ENCODE peak calls at places on chromosome X, in five cellular contexts. U is suprapubic skin, B is GM12878, L is A549, O is IMR-90. C is an unnamed sample.

GRCh38 chrX:77528034-77528433 is 80.8 kb downstream of the FGF16 start:
- DNase-seq in L (no peak), O (no peak), B (no peak), U (no peak), C (no peak)

GRCh38 chrX:69262036-69262905 is 97.0 kb upstream of the PJA1 start:
- DNase-seq in B (no peak), L (no peak), U (no peak), O (peak), C (no peak)

GRCh38 chrX:47749185-47749967 is 87.3 kb upstream of the ZNF81 start:
- DNase-seq in U (no peak), B (no peak), L (no peak), O (peak), C (no peak)

GRCh38 chrX:133335027-133335426 is 80.3 kb downstream of the GPC4 start:
- DNase-seq in U (no peak), B (no peak), L (peak), O (peak), C (peak)

GRCh38 chrX:68658530-68658929 is 11.1 kb downstream of the STARD8 start:
- DNase-seq in B (no peak), U (no peak), L (no peak), O (peak), C (no peak)

GRCh38 chrX:20189171-20189570 is 47.5 kb upstream of the EIF1AX start:
- DNase-seq in U (no peak), B (no peak), L (no peak), O (no peak), C (no peak)

GRCh38 chrX:84187501-84188319 is at the start of gene RPS6KA6:
- DNase-seq in B (no peak), O (peak), U (peak), L (peak), C (peak)

GRCh38 chrX:27186671-27187070 is 276.5 kb downstream of the PPP4R3C start:
- DNase-seq in B (peak), U (no peak), O (peak), L (peak), C (no peak)

GRCh38 chrX:4710618-4711433 is 997.4 kb upstream of the PRKX start:
- DNase-seq in B (peak), L (peak), U (no peak), O (no peak), C (no peak)

GRCh38 chrX:140815868-140816267 is 106.3 kb downstream of the LINC00632 start:
- DNase-seq in U (no peak), O (peak), B (no peak), L (no peak), C (no peak)

GRCh38 chrX:56968980-56969379 is 26.4 kb downstream of the SPIN3 start:
- DNase-seq in B (no peak), U (no peak), O (peak), L (no peak), C (no peak)

GRCh38 chrX:114162068-114162735 is 421.7 kb upstream of the HTR2C start:
- DNase-seq in O (no peak), B (no peak), L (peak), U (no peak), C (no peak)

GRCh38 chrX:44873415-44874270 is 655 bp downstream of the KDM6A start:
- DNase-seq in L (peak), B (no peak), O (peak), U (peak), C (peak)

GRCh38 chrX:64338296-64338695 is 57.0 kb downstream of the MTMR8 start:
- DNase-seq in U (no peak), L (no peak), O (no peak), B (no peak), C (no peak)

GRCh38 chrX:77167993-77168392 is 279.2 kb upstream of the FGF16 start:
- DNase-seq in B (no peak), U (no peak), O (no peak), L (no peak), C (no peak)

GRCh38 chrX:154749856-154750255 is 1.0 kb downstream of the GAB3 start:
- DNase-seq in L (no peak), B (no peak), U (no peak), O (no peak), C (no peak)

GRCh38 chrX:154748712-154749339 is 2.1 kb downstream of the GAB3 start:
- DNase-seq in L (peak), O (peak), B (no peak), U (no peak), C (no peak)

GRCh38 chrX:154751121-154751668 is 318 bp upstream of the GAB3 start:
- DNase-seq in O (no peak), L (no peak), U (no peak), B (no peak), C (no peak)

GRCh38 chrX:154750301-154751120 is at the start of gene GAB3:
- DNase-seq in O (peak), B (no peak), U (no peak), L (no peak), C (no peak)

DNA sequence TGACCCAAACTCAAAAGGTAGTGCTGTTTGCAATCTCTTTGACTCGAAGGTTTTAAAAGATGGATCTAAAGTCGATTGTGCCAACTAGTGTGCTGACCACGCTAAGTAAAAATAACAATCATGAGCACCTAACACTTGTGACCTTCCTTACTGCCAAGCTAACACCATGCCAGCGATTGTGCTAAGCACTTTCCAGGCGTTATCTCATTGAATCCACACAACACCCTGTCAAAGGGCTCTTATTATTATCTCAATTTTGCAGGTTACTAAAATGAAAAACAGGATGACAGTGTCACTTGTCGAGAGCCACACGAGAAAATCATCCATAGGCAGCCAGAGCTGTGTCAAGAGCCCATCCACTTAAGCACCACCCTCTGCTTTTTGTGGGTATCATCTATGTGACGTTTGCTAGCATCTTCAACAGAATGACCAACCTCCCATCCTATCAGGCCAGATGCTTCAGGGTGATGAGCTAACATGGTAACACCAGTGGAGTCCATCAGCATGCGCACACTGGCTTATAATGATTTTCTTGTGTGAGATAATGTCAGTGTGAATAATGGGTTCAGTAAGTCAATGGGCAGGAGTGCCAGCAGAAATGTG is 893 bp upstream of the GAB3 start:
- DNase-seq in B (no peak), L (no peak), O (no peak), U (no peak), C (no peak)
- H3K4me3 ChIP-seq in B (no peak), L (no peak), O (no peak), U (no peak), C (no peak)

GRCh38 chrX:40153335-40154221 is 55.8 kb upstream of the BCOR start:
- DNase-seq in O (no peak), B (no peak), U (no peak), L (peak), C (no peak)

GRCh38 chrX:40154229-40154852 is 56.6 kb upstream of the BCOR start:
- DNase-seq in B (no peak), L (peak), O (no peak), U (no peak), C (no peak)

GRCh38 chrX:40156472-40157227 is 58.9 kb upstream of the BCOR start:
- DNase-seq in L (no peak), B (no peak), O (no peak), U (no peak), C (no peak)

GRCh38 chrX:40155617-40156471 is 58.1 kb upstream of the BCOR start:
- DNase-seq in B (no peak), U (no peak), L (peak), O (no peak), C (no peak)

DNA sequence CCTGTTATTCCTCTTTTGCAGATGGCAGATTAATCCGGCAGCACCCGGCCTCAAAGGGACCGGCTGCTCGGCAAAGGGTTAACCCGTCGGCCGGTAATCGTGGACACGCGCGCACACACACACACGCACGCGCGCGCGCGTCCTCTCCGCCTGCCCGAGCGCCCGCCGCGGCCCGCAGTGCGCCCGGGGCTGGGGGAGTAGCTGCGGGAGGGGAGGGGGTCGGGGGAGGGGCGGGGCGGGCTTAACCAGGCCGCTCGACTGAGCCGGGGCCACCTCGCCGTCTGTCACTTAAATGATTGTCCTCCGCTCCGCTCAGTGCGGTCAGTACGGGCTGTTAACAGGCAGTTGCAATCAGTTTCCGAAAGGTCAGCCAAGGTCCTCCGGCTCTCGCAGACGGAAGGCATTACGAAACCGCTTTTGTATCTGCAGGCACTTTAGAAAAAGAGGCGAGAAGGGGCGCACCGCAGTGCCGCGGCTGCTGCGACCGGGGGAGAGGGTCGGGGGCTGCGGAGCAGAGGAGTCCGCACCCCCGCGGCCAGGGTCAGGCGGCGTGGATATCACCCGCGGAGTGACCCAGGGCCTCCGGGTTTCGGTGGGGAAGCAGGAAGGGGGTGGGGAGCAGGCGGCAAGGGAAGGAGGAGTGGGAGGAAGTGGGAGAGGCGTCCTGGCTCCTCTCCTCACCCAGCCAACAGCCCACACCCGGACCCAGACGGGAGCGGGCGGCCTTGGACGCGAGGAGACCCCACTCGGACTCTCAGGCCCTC is 57.3 kb upstream of the BCOR start:
- DNase-seq in L (peak), B (no peak), U (no peak), O (peak), C (no peak)
- TF ChIP-seq POLR2A in L (peak), B (no peak), U (no peak), O (no peak), C (no peak)

GRCh38 chrX:153725832-153726285 is 1.2 kb downstream of the ABCD1 start:
- DNase-seq in B (no peak), U (no peak), O (no peak), L (no peak), C (no peak)

GRCh38 chrX:153724252-153725038 is at the start of the genes ABCD1 and BCAP31:
- DNase-seq in L (peak), U (peak), B (peak), O (peak), C (peak)

GRCh38 chrX:153725039-153725831 is 579 bp downstream of the ABCD1 start:
- DNase-seq in L (no peak), O (no peak), U (no peak), B (no peak), C (no peak)

GRCh38 chrX:153723351-153724251 is 586 bp downstream of the BCAP31 start:
- DNase-seq in B (no peak), U (no peak), L (peak), O (peak), C (peak)

DNA sequence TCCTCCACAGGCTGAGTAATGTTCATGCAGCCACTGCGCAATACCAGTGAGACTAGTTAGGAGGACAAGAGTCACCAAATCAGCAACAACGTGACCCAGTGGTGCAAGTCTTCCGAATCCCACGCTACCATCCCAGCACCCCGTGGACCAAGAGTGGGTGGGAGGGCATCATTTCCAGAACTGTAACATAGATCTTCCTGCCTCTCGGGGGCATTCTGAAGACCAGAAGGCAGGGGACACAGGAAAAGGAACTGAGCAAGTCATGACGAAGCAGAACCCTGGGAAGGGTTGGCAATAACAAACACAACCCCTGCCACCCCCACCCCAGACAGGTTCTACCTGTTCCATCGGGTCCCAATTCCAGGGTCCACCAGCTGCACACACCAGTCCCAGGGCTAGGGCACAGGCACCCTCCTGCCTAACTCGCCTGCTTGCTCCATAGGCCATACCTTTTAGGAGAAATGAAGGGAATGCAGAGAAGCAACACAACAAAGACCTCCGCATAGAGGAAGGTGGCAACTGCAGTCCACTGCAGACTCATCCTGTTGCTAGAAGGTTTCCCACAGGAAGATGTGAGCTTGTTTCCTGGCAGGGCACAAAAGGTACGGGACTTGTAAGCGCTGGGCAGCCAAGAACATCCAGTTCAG is 1.4 kb downstream of the BCAP31 start:
- DNase-seq in B (no peak), L (no peak), U (no peak), O (no peak), C (peak)
- H3K4me3 ChIP-seq in B (peak), L (peak), U (peak), O (peak), C (peak)

GRCh38 chrX:119028733-119029110 is 44.1 kb upstream of the CT47C1 start:
- DNase-seq in L (no peak), O (no peak), U (no peak), B (no peak), C (no peak)
- TF ChIP-seq POLR2A in L (no peak), O (no peak), U (no peak), B (no peak), C (no peak)

GRCh38 chrX:53678667-53679066 is 7.9 kb downstream of the HUWE1 start:
- DNase-seq in B (no peak), U (no peak), O (no peak), L (peak), C (no peak)

GRCh38 chrX:53682885-53683555 is 3.5 kb downstream of the HUWE1 start:
- DNase-seq in U (no peak), O (peak), B (no peak), L (peak), C (no peak)

GRCh38 chrX:53684415-53685192 is 1.9 kb downstream of the HUWE1 start:
- DNase-seq in O (no peak), L (no peak), B (no peak), U (no peak), C (no peak)

GRCh38 chrX:53683556-53684414 is 2.7 kb downstream of the HUWE1 start:
- DNase-seq in B (peak), O (peak), U (peak), L (peak), C (peak)

DNA sequence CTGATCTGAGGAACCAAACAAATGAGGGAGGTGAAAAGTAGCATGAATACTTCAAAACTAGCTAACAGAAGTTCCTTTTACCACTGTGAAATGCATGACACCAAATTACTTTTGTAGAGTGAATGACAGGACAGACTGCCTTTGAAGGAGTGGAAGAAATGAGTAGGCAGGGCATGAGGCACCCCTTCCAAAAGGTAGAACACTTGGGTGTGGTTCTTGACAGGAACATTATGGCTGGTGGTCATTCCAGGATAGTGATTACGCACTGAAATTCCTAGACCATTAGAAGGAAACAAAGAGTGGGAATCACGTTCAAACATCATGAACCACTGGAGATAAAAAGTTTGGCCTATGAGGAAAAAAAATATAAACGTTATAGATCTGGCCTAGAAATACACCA is 4.9 kb downstream of the HUWE1 start:
- DNase-seq in O (peak), B (no peak), L (no peak), U (no peak), C (no peak)
- H3K4me3 ChIP-seq in O (no peak), B (peak), L (peak), U (no peak), C (no peak)

GRCh38 chrX:154761977-154762528 is 611 bp upstream of the DKC1 start:
- DNase-seq in L (no peak), B (no peak), U (no peak), O (no peak), C (peak)

GRCh38 chrX:154758696-154759095 is 4.0 kb upstream of the DKC1 start:
- DNase-seq in B (no peak), U (no peak), L (no peak), O (no peak), C (no peak)

GRCh38 chrX:154762529-154763296 is at the start of gene DKC1:
- DNase-seq in B (peak), L (peak), U (peak), O (peak), C (peak)
- TF ChIP-seq POLR2A in B (peak), L (peak), U (no peak), O (peak), C (no peak)

DNA sequence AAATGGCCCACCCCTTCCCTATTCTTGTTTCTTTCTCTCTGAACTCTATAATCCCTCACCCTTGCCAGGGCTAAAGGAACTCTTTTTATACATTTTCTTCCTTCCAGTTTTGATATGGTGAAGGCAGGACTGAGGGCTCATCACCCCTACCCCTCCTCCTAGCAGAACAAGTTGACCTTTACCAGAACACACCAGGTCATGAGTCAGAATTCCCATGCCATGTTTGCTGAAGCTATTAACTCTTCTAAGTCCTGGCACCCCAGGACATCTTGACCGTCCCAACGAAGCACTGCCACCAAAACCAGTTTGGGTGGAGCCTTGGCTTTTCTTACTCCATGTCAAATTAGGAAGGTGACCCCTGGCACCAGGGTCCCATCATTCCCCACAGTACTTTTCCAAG is 57.5 kb upstream of the DYNLT3 start:
- DNase-seq in B (no peak), U (no peak), L (peak), O (no peak), C (no peak)
- H3K4me3 ChIP-seq in B (no peak), U (no peak), L (peak), O (no peak), C (no peak)